ENCODE peak calls at places on chromosome 3, in nine cellular contexts. Q is GM12878, Y is spleen, J is sigmoid colon, V is stomach, D is endothelial cell of umbilical vein, Z is breast epithelium, R is transverse colon, P is HCT116. C is an unnamed sample.

GRCh38 chr3:48601622-48601994 is 6.5 kb upstream of the COL7A1 start:
- DNase-seq in Q (no peak), Y (no peak), J (no peak), V (no peak), D (no peak), Z (peak; percentile 75), R (no peak), P (no peak), C (no peak)

GRCh38 chr3:108391917-108392585 is 95.7 kb downstream of the HHLA2 start:
- DNase-seq in Q (no peak), Y (no peak), J (no peak), V (no peak), D (no peak), Z (no peak), R (no peak), P (no peak), C (no peak)

GRCh38 chr3:17811633-17812032 is 69.2 kb upstream of the TBC1D5 start:
- DNase-seq in Q (no peak), Y (no peak), J (no peak), V (no peak), D (no peak), Z (no peak), R (no peak), P (no peak), C (no peak)

GRCh38 chr3:150605998-150606641 is 3.0 kb downstream of the SELENOT start:
- DNase-seq in Q (no peak), Y (peak; percentile 67), J (no peak), V (no peak), D (no peak), Z (no peak), R (no peak), P (no peak), C (peak; percentile 34)

GRCh38 chr3:60301142-60301541 is 950.1 kb downstream of the FHIT start:
- DNase-seq in Q (no peak), Y (no peak), J (no peak), V (no peak), D (no peak), Z (no peak), R (no peak), P (no peak), C (no peak)

GRCh38 chr3:126436826-126437717 is 38.6 kb downstream of the ZXDC start:
- DNase-seq in Q (no peak), Y (peak; percentile 62), J (no peak), V (peak; percentile 9), D (no peak), Z (no peak), R (no peak), P (no peak), C (no peak)

GRCh38 chr3:40116478-40117162 is 192.9 kb upstream of the EIF1B start:
- DNase-seq in Q (no peak), Y (no peak), J (no peak), V (no peak), D (peak; percentile 38), Z (no peak), R (no peak), P (no peak), C (no peak)

GRCh38 chr3:64859625-64860590 is 172.1 kb upstream of the ADAMTS9 start:
- DNase-seq in Q (no peak), Y (no peak), J (no peak), V (no peak), D (no peak), Z (no peak), R (no peak), P (no peak), C (no peak)

GRCh38 chr3:31241533-31241932 is 291.2 kb upstream of the STT3B start:
- DNase-seq in Q (no peak), Y (no peak), J (no peak), V (no peak), D (no peak), Z (no peak), R (no peak), P (no peak), C (no peak)

GRCh38 chr3:72889310-72890165 is 1.7 kb downstream of the GXYLT2 start:
- DNase-seq in Q (no peak), Y (no peak), J (no peak), V (no peak), D (no peak), Z (no peak), R (no peak), P (no peak), C (peak; percentile 20)

GRCh38 chr3:141737108-141737507 is 990 bp upstream of the RNF7 start:
- DNase-seq in Q (no peak), Y (peak; percentile 75), J (no peak), V (no peak), D (no peak), Z (no peak), R (peak; percentile 10), P (no peak), C (peak; percentile 36)

GRCh38 chr3:196688349-196688748 is 23.7 kb downstream of the CEP19 start:
- DNase-seq in Q (no peak), Y (peak; percentile 84), J (peak; percentile 69), V (no peak), D (peak; percentile 59), Z (no peak), R (peak; percentile 15), P (no peak), C (peak; percentile 72)

GRCh38 chr3:151314132-151314531 is 2.5 kb downstream of the GPR87 start:
- DNase-seq in Q (no peak), Y (no peak), J (no peak), V (no peak), D (no peak), Z (no peak), R (no peak), P (no peak), C (no peak)

GRCh38 chr3:28850186-28850585 is 430.7 kb upstream of the RBMS3 start:
- DNase-seq in Q (no peak), Y (no peak), J (no peak), V (no peak), D (no peak), Z (peak; percentile 21), R (no peak), P (no peak), C (no peak)

GRCh38 chr3:43132883-43133743 is 27.2 kb upstream of the POMGNT2 start:
- DNase-seq in Q (no peak), Y (no peak), J (no peak), V (no peak), D (no peak), Z (no peak), R (no peak), P (no peak), C (no peak)

GRCh38 chr3:117052356-117052755 is 342.8 kb downstream of the TUSC7 start:
- DNase-seq in Q (no peak), Y (no peak), J (no peak), V (no peak), D (peak; percentile 76), Z (no peak), R (no peak), P (no peak), C (no peak)

GRCh38 chr3:14266361-14266760 is 87.7 kb downstream of the LSM3 start:
- DNase-seq in Q (no peak), Y (peak; percentile 51), J (no peak), V (no peak), D (no peak), Z (no peak), R (no peak), P (no peak), C (peak; percentile 44)

DNA sequence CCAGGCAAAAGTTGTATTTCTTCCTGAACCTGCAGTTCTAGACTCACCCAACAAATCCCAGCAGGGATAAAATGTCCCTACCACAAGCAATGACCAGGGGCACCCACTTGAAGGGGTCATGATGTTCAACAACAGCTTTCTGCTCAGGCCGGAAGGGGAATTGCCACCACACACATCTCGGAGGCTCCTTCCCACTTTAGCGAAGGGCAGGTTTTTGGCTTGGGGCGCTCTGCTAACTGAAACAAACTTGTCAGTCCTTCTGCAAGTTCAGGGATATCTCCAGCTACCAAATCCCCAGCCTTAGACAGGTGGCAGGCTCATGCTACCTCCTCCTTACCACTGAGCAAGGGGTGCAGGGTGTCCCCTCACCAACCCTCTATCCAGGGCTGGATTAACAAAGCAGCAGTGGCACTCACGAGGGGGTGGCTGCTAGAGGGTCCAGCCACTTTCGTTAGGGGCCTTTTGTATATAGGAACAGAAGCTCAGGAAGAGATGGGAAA is 2.2 kb downstream of the ADCY5 start:
- DNase-seq in Q (no peak), Y (peak; percentile 44), J (no peak), V (no peak), D (no peak), Z (no peak), R (no peak), P (no peak), C (no peak)
- TF ChIP-seq POLR2AphosphoS5 in Q (no peak), Y (no peak), J (no peak), V (no peak), D (no peak), Z (no peak), R (no peak), P (no peak), C (no peak)

DNA sequence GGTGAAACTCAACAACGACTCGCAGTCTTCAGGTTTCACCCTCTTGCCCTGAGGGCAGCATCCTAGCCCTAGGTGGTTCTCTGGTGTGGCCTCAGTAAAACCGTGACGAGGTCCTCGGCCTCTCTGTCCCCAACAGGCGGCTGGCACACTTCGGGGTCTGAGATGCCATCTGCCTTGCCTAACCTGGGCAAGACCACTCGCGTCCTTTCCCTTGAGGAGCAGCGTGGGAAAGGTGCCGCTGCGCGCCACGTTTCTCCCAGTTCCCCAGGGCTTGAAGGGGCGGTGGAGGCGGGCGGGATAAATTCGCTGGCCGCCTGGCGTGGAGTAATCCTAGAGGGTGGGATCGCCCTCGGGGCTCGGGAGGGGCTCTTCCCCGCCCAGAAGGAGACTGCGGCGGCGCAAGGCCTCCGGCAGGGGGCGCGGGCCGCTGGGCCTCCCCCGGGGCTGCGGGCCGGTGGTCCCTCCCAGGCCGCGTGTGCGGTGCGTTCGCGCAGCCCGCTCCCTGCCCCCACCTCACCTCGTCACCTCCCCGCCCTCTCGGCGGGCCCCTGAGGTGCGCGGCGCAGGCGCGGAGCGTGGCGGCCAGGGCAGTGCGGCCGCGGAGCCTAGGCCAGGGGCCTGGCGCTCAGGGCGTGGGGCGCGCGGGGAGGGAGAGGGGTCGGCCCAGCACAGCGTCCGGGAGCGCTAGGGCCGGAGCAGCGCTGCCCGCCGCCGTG is at the start of gene ZNF639:
- DNase-seq in Q (no peak), Y (peak; percentile 95), J (peak; percentile 91), V (peak; percentile 77), D (peak; percentile 90), Z (peak; percentile 37), R (peak; percentile 83), P (peak; percentile 76), C (peak; percentile 82)
- TF ChIP-seq POLR2A in Q (peak; percentile 81), Y (peak; percentile 60), J (no peak), V (no peak), D (peak; percentile 36), Z (no peak), R (no peak), P (peak; percentile 69), C (no peak)

GRCh38 chr3:148075829-148076716 is 621.6 kb upstream of the AGTR1 start:
- DNase-seq in Q (no peak), Y (no peak), J (no peak), V (no peak), D (peak; percentile 71), Z (no peak), R (no peak), P (peak; percentile 38), C (no peak)
- TF ChIP-seq CTCF in Q (peak; percentile 23), Y (no peak), J (peak; percentile 45), V (no peak), D (peak; percentile 67), Z (peak; percentile 44), R (peak; percentile 50), P (peak; percentile 81), C (peak; percentile 22)

DNA sequence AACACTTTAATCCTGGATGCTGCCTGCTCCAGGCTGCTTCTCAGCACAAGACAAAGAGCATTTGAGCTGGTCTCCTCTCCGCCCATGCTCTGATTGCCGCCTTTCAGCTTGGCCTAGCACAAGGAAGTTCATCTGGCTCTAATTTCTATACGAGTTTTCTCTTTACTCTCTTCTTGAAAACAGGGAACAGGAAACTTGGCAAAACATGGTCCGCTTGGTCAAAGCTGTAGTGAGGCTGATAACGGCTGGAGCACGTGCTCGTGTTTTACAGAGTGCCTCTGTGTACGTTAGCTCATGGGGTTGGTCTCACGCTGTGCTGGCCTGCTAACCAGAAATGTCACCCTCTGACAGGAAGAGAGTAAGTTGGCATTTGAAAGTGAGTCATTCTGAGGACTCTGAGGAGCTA is 19.2 kb downstream of the RARRES1 start:
- DNase-seq in Q (no peak), Y (no peak), J (no peak), V (peak; percentile 78), D (peak; percentile 99), Z (no peak), R (peak; percentile 52), P (no peak), C (peak; percentile 65)
- TF ChIP-seq POLR2AphosphoS5 in Q (no peak), Y (peak; percentile 12), J (peak; percentile 12), V (no peak), D (no peak), Z (no peak), R (no peak), P (no peak), C (peak; percentile 48)

C was measured in upper lobe of left lung.